ENCODE peak calls at places on chromosomes 12 and 14, in six cellular contexts. One of them, this sample, is unnamed. For H3K9me3, the result is how much of the 10 kb centered on the place peaks cover.

GRCh38 chr12:103571286-103571685 is 15.8 kb upstream of the STAB2 start:
- DNase-seq in IMR-90: no peak
- DNase-seq in neuronal stem cell: peak
- DNase-seq in H9: peak
- DNase-seq in H1: no peak
- DNase-seq in trophoblast cell: peak
- DNase-seq in this sample: no peak

GRCh38 chr12:88805692-88806091 is 225.4 kb upstream of the KITLG start:
- DNase-seq in IMR-90: no peak
- DNase-seq in neuronal stem cell: peak
- DNase-seq in H9: peak
- DNase-seq in H1: no peak
- DNase-seq in trophoblast cell: no peak
- DNase-seq in this sample: no peak

GRCh38 chr12:123085730-123086487 is 65.0 kb downstream of the PITPNM2 start:
- DNase-seq in IMR-90: peak
- DNase-seq in neuronal stem cell: no peak
- DNase-seq in H9: no peak
- DNase-seq in H1: no peak
- DNase-seq in trophoblast cell: no peak
- DNase-seq in this sample: peak

GRCh38 chr14:68468437-68469207 is 324.2 kb downstream of the ZFP36L1 start:
- DNase-seq in IMR-90: no peak
- DNase-seq in neuronal stem cell: no peak
- DNase-seq in H9: no peak
- DNase-seq in H1: no peak
- DNase-seq in trophoblast cell: peak
- DNase-seq in this sample: peak

GRCh38 chr14:97274626-97275025 is 477.4 kb downstream of the VRK1 start:
- DNase-seq in IMR-90: no peak
- DNase-seq in neuronal stem cell: no peak
- DNase-seq in H9: no peak
- DNase-seq in H1: no peak
- DNase-seq in trophoblast cell: peak
- DNase-seq in this sample: no peak

GRCh38 chr14:77988966-77989365 is 181.2 kb upstream of the NRXN3 start:
- DNase-seq in IMR-90: peak
- DNase-seq in neuronal stem cell: no peak
- DNase-seq in H9: no peak
- DNase-seq in H1: no peak
- DNase-seq in trophoblast cell: no peak
- DNase-seq in this sample: no peak

GRCh38 chr12:115828151-115828550 is 449.3 kb downstream of the MED13L start:
- DNase-seq in IMR-90: no peak
- DNase-seq in neuronal stem cell: no peak
- DNase-seq in H9: no peak
- DNase-seq in H1: no peak
- DNase-seq in trophoblast cell: peak
- DNase-seq in this sample: no peak

GRCh38 chr12:130041983-130042812 is 120.1 kb upstream of the FZD10 start:
- DNase-seq in IMR-90: no peak
- DNase-seq in neuronal stem cell: peak
- DNase-seq in H9: peak
- DNase-seq in H1: no peak
- DNase-seq in trophoblast cell: peak
- DNase-seq in this sample: no peak

GRCh38 chr14:31159682-31160296 is 47.8 kb downstream of the HECTD1 start:
- DNase-seq in IMR-90: peak
- DNase-seq in neuronal stem cell: no peak
- DNase-seq in H9: no peak
- DNase-seq in H1: no peak
- DNase-seq in trophoblast cell: no peak
- DNase-seq in this sample: peak

GRCh38 chr14:95651028-95651427 is 35.2 kb upstream of the TCL1B start:
- DNase-seq in IMR-90: no peak
- DNase-seq in neuronal stem cell: no peak
- DNase-seq in H9: no peak
- DNase-seq in H1: no peak
- DNase-seq in trophoblast cell: peak
- DNase-seq in this sample: no peak

GRCh38 chr12:123115409-123116111 is 35.3 kb downstream of the PITPNM2 start:
- DNase-seq in IMR-90: peak
- DNase-seq in neuronal stem cell: no peak
- DNase-seq in H9: no peak
- DNase-seq in H1: no peak
- DNase-seq in trophoblast cell: no peak
- DNase-seq in this sample: peak

GRCh38 chr12:97235102-97235501 is 227.5 kb upstream of the RMST start:
- DNase-seq in IMR-90: no peak
- DNase-seq in neuronal stem cell: no peak
- DNase-seq in H9: peak
- DNase-seq in H1: peak
- DNase-seq in trophoblast cell: no peak
- DNase-seq in this sample: no peak

GRCh38 chr14:41606249-41607118 is at the start of gene LRFN5:
- DNase-seq in IMR-90: peak
- DNase-seq in neuronal stem cell: peak
- DNase-seq in H9: peak
- DNase-seq in H1: no peak
- DNase-seq in trophoblast cell: no peak
- DNase-seq in this sample: peak

GRCh38 chr12:82146740-82147139 is 211.4 kb downstream of the CCDC59 start:
- DNase-seq in IMR-90: no peak
- DNase-seq in neuronal stem cell: no peak
- DNase-seq in H9: peak
- DNase-seq in H1: no peak
- DNase-seq in trophoblast cell: no peak
- DNase-seq in this sample: no peak

GRCh38 chr12:23423796-23424195 is 525.7 kb downstream of the SOX5 start:
- DNase-seq in IMR-90: no peak
- DNase-seq in neuronal stem cell: no peak
- DNase-seq in H9: no peak
- DNase-seq in H1: no peak
- DNase-seq in trophoblast cell: no peak
- DNase-seq in this sample: no peak

GRCh38 chr12:111753144-111753881 is 13.4 kb upstream of the ALDH2 start:
- DNase-seq in IMR-90: peak
- DNase-seq in neuronal stem cell: no peak
- DNase-seq in H9: peak
- DNase-seq in H1: no peak
- DNase-seq in trophoblast cell: peak
- DNase-seq in this sample: peak

GRCh38 chr12:67426067-67426466 is 156.9 kb downstream of the CAND1 start:
- DNase-seq in IMR-90: peak
- DNase-seq in neuronal stem cell: no peak
- DNase-seq in H9: no peak
- DNase-seq in H1: no peak
- DNase-seq in trophoblast cell: no peak
- DNase-seq in this sample: peak

GRCh38 chr12:42981379-42981778 is 391.8 kb upstream of the PRICKLE1 start:
- DNase-seq in IMR-90: peak
- DNase-seq in neuronal stem cell: no peak
- DNase-seq in H9: no peak
- DNase-seq in H1: no peak
- DNase-seq in trophoblast cell: no peak
- DNase-seq in this sample: peak

GRCh38 chr14:35789651-35790050 is 19.4 kb downstream of the RALGAPA1 start:
- DNase-seq in IMR-90: peak
- DNase-seq in neuronal stem cell: no peak
- DNase-seq in H9: no peak
- DNase-seq in H1: no peak
- DNase-seq in trophoblast cell: no peak
- DNase-seq in this sample: no peak

GRCh38 chr12:12072064-12072760 is 1.5 kb downstream of the BCL2L14 start:
- DNase-seq in IMR-90: no peak
- DNase-seq in neuronal stem cell: no peak
- DNase-seq in H9: no peak
- DNase-seq in H1: no peak
- DNase-seq in trophoblast cell: no peak
- DNase-seq in this sample: no peak

GRCh38 chr14:22955702-22956575 is 951 bp downstream of the HAUS4 start:
- DNase-seq in IMR-90: no peak
- DNase-seq in neuronal stem cell: no peak
- DNase-seq in H9: no peak
- DNase-seq in H1: no peak
- DNase-seq in trophoblast cell: peak
- DNase-seq in this sample: no peak

GRCh38 chr12:56028511-56029165 is 7.8 kb downstream of the IKZF4 start:
- DNase-seq in IMR-90: no peak
- DNase-seq in neuronal stem cell: no peak
- DNase-seq in H9: no peak
- DNase-seq in H1: no peak
- DNase-seq in trophoblast cell: no peak
- DNase-seq in this sample: no peak

GRCh38 chr12:10562306-10562933 is 51.0 kb downstream of the MAGOHB start:
- DNase-seq in IMR-90: peak
- DNase-seq in neuronal stem cell: peak
- DNase-seq in H9: no peak
- DNase-seq in H1: no peak
- DNase-seq in trophoblast cell: peak
- DNase-seq in this sample: peak

GRCh38 chr12:94982456-94982855 is 21.0 kb downstream of the NDUFA12 start:
- DNase-seq in IMR-90: no peak
- DNase-seq in neuronal stem cell: no peak
- DNase-seq in H9: no peak
- DNase-seq in H1: no peak
- DNase-seq in trophoblast cell: no peak
- DNase-seq in this sample: peak

GRCh38 chr12:104456950-104457745 is 400 bp downstream of the CHST11 start:
- DNase-seq in IMR-90: peak
- DNase-seq in neuronal stem cell: peak
- DNase-seq in H9: peak
- DNase-seq in H1: no peak
- DNase-seq in trophoblast cell: peak
- DNase-seq in this sample: peak

GRCh38 chr14:75094896-75095295 is 25.5 kb downstream of the ZC2HC1C start:
- DNase-seq in IMR-90: no peak
- DNase-seq in neuronal stem cell: no peak
- DNase-seq in H9: no peak
- DNase-seq in H1: no peak
- DNase-seq in trophoblast cell: no peak
- DNase-seq in this sample: no peak

GRCh38 chr12:107092669-107093546 is 441 bp downstream of the CRY1 start:
- DNase-seq in IMR-90: no peak
- DNase-seq in neuronal stem cell: peak
- DNase-seq in H9: peak
- DNase-seq in H1: no peak
- DNase-seq in trophoblast cell: peak
- DNase-seq in this sample: peak

GRCh38 chr14:20494935-20495766 is 10.2 kb upstream of the RNASE10 start:
- DNase-seq in IMR-90: peak
- DNase-seq in neuronal stem cell: no peak
- DNase-seq in H9: peak
- DNase-seq in H1: no peak
- DNase-seq in trophoblast cell: peak
- DNase-seq in this sample: no peak

GRCh38 chr14:20499881-20500280 is 5.5 kb upstream of the RNASE10 start:
- DNase-seq in IMR-90: no peak
- DNase-seq in neuronal stem cell: no peak
- DNase-seq in H9: no peak
- DNase-seq in H1: no peak
- DNase-seq in trophoblast cell: no peak
- DNase-seq in this sample: no peak

GRCh38 chr14:20499108-20499507 is 6.2 kb upstream of the RNASE10 start:
- DNase-seq in IMR-90: no peak
- DNase-seq in neuronal stem cell: no peak
- DNase-seq in H9: peak
- DNase-seq in H1: peak
- DNase-seq in trophoblast cell: no peak
- DNase-seq in this sample: no peak

GRCh38 chr14:20501346-20501745 is 4.0 kb upstream of the RNASE10 start:
- DNase-seq in IMR-90: peak
- DNase-seq in neuronal stem cell: no peak
- DNase-seq in H9: no peak
- DNase-seq in H1: no peak
- DNase-seq in trophoblast cell: no peak
- DNase-seq in this sample: no peak

DNA sequence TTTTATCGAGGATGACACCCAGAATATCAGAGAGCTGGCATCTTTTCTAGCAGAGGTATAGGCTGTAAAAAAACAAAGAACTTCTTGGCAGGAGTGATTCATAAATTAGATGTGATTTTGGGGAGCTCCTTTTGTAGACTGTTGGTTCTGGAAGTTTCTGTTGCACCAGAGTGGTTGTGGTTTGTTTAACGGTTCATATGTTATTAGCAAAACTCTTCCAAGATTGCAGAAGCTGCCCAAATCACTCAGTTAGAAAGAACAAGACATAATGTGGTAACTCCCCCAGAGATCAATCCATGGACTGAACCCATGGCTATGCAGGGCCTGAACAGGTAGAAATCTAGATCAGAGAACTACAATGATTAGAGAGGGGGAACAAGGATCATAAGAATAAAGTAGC is 6.7 kb upstream of the RNASE10 start:
- DNase-seq in IMR-90: no peak
- DNase-seq in neuronal stem cell: no peak
- DNase-seq in H9: no peak
- DNase-seq in H1: no peak
- DNase-seq in trophoblast cell: no peak
- DNase-seq in this sample: no peak
- H2BK5ac ChIP-seq in IMR-90: no peak
- H2BK5ac ChIP-seq in neuronal stem cell: no peak
- H2BK5ac ChIP-seq in H9: no peak
- H2BK5ac ChIP-seq in H1: no peak
- H2BK5ac ChIP-seq in trophoblast cell: no peak
- H2BK5ac ChIP-seq in this sample: no peak

GRCh38 chr14:101383737-101384338 is 177.5 kb upstream of the DIO3 start:
- DNase-seq in IMR-90: no peak
- DNase-seq in neuronal stem cell: no peak
- DNase-seq in H9: no peak
- DNase-seq in H1: no peak
- DNase-seq in trophoblast cell: no peak
- DNase-seq in this sample: no peak
- H3K9me3 ChIP-seq in IMR-90: under half
- H3K9me3 ChIP-seq in neuronal stem cell: under half
- H3K9me3 ChIP-seq in H9: under half
- H3K9me3 ChIP-seq in H1: under half
- H3K9me3 ChIP-seq in trophoblast cell: under half
- H3K9me3 ChIP-seq in this sample: under half

GRCh38 chr14:103855734-103856095 is 8.3 kb upstream of the PPP1R13B start:
- DNase-seq in IMR-90: no peak
- DNase-seq in neuronal stem cell: no peak
- DNase-seq in H9: no peak
- DNase-seq in H1: no peak
- DNase-seq in trophoblast cell: no peak
- DNase-seq in this sample: no peak
- H2BK5ac ChIP-seq in IMR-90: no peak
- H2BK5ac ChIP-seq in neuronal stem cell: peak
- H2BK5ac ChIP-seq in H9: no peak
- H2BK5ac ChIP-seq in H1: peak
- H2BK5ac ChIP-seq in trophoblast cell: no peak
- H2BK5ac ChIP-seq in this sample: no peak

GRCh38 chr12:59886131-59886751 is 290.4 kb downstream of the SLC16A7 start:
- DNase-seq in IMR-90: no peak
- DNase-seq in neuronal stem cell: no peak
- DNase-seq in H9: no peak
- DNase-seq in H1: no peak
- DNase-seq in trophoblast cell: no peak
- DNase-seq in this sample: no peak
- H3K9me3 ChIP-seq in IMR-90: under half
- H3K9me3 ChIP-seq in neuronal stem cell: under half
- H3K9me3 ChIP-seq in H9: under half
- H3K9me3 ChIP-seq in H1: under half
- H3K9me3 ChIP-seq in trophoblast cell: under half
- H3K9me3 ChIP-seq in this sample: under half